ENCODE peak calls at places on chromosomes 5 and 9, in four cellular contexts. N is substantia nigra, Q is NCI-H226, W is NCI-H1930. T is an unnamed sample.

GRCh38 chr5:19322716-19323485 is 665.1 kb downstream of the CDH18 start:
- DNase-seq in W (no peak), N (no peak), Q (peak), T (no peak)

GRCh38 chr5:128349044-128349629 is 188.9 kb downstream of the FBN2 start:
- DNase-seq in W (peak), Q (no peak), N (peak), T (no peak)

GRCh38 chr9:37324691-37325490 is 97.6 kb upstream of the GRHPR start:
- DNase-seq in N (peak), Q (no peak), W (peak), T (no peak)

GRCh38 chr9:126113756-126114408 is 212.7 kb upstream of the MVB12B start:
- DNase-seq in N (no peak), Q (no peak), W (no peak), T (no peak)

GRCh38 chr9:34628656-34629491 is at the start of gene ARID3C:
- DNase-seq in W (peak), Q (no peak), N (peak), T (peak)

GRCh38 chr9:97632406-97632991 is 669 bp downstream of the TSTD2 start:
- DNase-seq in Q (peak), N (peak), W (no peak), T (peak)

GRCh38 chr9:114450833-114451706 is 54.2 kb downstream of the WHRN start:
- DNase-seq in Q (no peak), N (no peak), W (no peak), T (no peak)

GRCh38 chr5:173501922-173502321 is 114.5 kb downstream of the BOD1 start:
- DNase-seq in N (no peak), W (no peak), Q (no peak), T (no peak)

GRCh38 chr5:118580959-118581358 is 407.4 kb downstream of the DTWD2 start:
- DNase-seq in Q (no peak), W (no peak), N (no peak), T (no peak)

GRCh38 chr5:10536931-10537579 is 26.8 kb upstream of the ANKRD33B start:
- DNase-seq in Q (no peak), N (no peak), W (no peak), T (no peak)

GRCh38 chr9:35940474-35941467 is 17.2 kb downstream of the OR2S2 start:
- DNase-seq in N (no peak), Q (no peak), W (no peak), T (no peak)

GRCh38 chr5:143140492-143141231 is 262.8 kb downstream of the NR3C1 start:
- DNase-seq in Q (no peak), W (no peak), N (no peak), T (no peak)

GRCh38 chr5:148681157-148682131 is 27.1 kb upstream of the HTR4 start:
- DNase-seq in W (no peak), N (no peak), Q (no peak), T (no peak)

GRCh38 chr5:133512896-133513295 is 99.4 kb downstream of the FSTL4 start:
- DNase-seq in N (no peak), Q (no peak), W (no peak), T (no peak)

GRCh38 chr5:3593771-3594513 is 1.7 kb upstream of the IRX1 start:
- DNase-seq in W (no peak), N (no peak), Q (no peak), T (no peak)

GRCh38 chr9:31868830-31869229 is 515.6 kb upstream of the ACO1 start:
- DNase-seq in N (no peak), Q (no peak), W (no peak), T (no peak)

GRCh38 chr5:56594821-56595220 is 220.5 kb upstream of the MAP3K1 start:
- DNase-seq in N (no peak), W (no peak), Q (peak), T (no peak)

GRCh38 chr5:10913846-10914245 is 152.8 kb upstream of the DAP start:
- DNase-seq in W (no peak), N (no peak), Q (peak), T (no peak)

GRCh38 chr5:176887252-176887849 is 11.8 kb downstream of the HK3 start:
- DNase-seq in W (no peak), Q (no peak), N (no peak), T (no peak)